ENCODE peak calls at places on chromosomes 3 and 15, in five cellular contexts. H, O, P, G and R are unnamed samples.

GRCh38 chr3:171846594-171846993 is 3.4 kb downstream of the TMEM212 start:
- DNase-seq in H (no peak), P (no peak), O (no peak), G (peak; percentile 39), R (no peak)

GRCh38 chr3:138367912-138368311 is 19.5 kb downstream of the MRAS start:
- DNase-seq in O (no peak), H (peak; percentile 34), G (no peak), P (no peak), R (no peak)

GRCh38 chr3:101383156-101383575 is 62.8 kb upstream of the IMPG2 start:
- DNase-seq in H (no peak), G (no peak), O (no peak), P (no peak), R (no peak)

GRCh38 chr3:13515036-13515435 is 33.9 kb upstream of the FBLN2 start:
- DNase-seq in O (no peak), G (no peak), P (no peak), H (no peak), R (no peak)

GRCh38 chr3:149507491-149508324 is 33.2 kb downstream of the TM4SF4 start:
- DNase-seq in O (peak; percentile 72), P (no peak), G (peak; percentile 46), H (no peak), R (peak; percentile 44)

GRCh38 chr15:41992803-41993190 is 20.4 kb upstream of the EHD4 start:
- DNase-seq in H (no peak), P (no peak), O (no peak), G (no peak), R (no peak)

GRCh38 chr3:65833761-65834505 is 204.8 kb downstream of the MAGI1 start:
- DNase-seq in P (no peak), G (peak; percentile 74), O (no peak), H (no peak), R (peak; percentile 55)

GRCh38 chr3:193347507-193348501 is 30.7 kb downstream of the ATP13A5 start:
- DNase-seq in H (no peak), O (no peak), P (peak; percentile 92), G (peak; percentile 78), R (no peak)

GRCh38 chr3:96813820-96814580 is 394 bp upstream of the EPHA6 start:
- DNase-seq in H (peak; percentile 64), O (no peak), P (peak; percentile 0), G (peak; percentile 57), R (peak; percentile 72)

GRCh38 chr15:99704444-99704838 is 28.8 kb downstream of the LYSMD4 start:
- DNase-seq in H (peak; percentile 64), G (peak; percentile 89), P (peak; percentile 46), O (peak; percentile 89), R (peak; percentile 88)

GRCh38 chr3:131231710-131232348 is 149.7 kb upstream of the NUDT16 start:
- DNase-seq in P (peak; percentile 67), G (peak; percentile 12), H (no peak), O (no peak), R (peak; percentile 5)

GRCh38 chr15:36896949-36897348 is 203.4 kb downstream of the MEIS2 start:
- DNase-seq in H (no peak), P (no peak), G (no peak), O (no peak), R (no peak)

GRCh38 chr15:33226559-33227181 is 32.2 kb upstream of the FMN1 start:
- DNase-seq in P (no peak), H (peak; percentile 3), G (peak; percentile 74), O (peak; percentile 17), R (peak; percentile 65)